ENCODE peak calls at places on chromosomes 5 and 9, in ten cellular contexts. Q is coronary artery, T is HCT116, V is endodermal cell, K is colonic mucosa, O is stomach, W is adrenal gland, C is AG09309, E is astrocyte of the spinal cord, D is pancreas. L is an unnamed sample.

GRCh38 chr5:41213340-41213739 is at the start of gene C6:
- DNase-seq in W (no peak), V (no peak), Q (no peak), K (no peak), T (no peak), C (no peak), E (no peak), O (no peak), D (no peak), L (no peak)

GRCh38 chr9:87195306-87195705 is 248.0 kb upstream of the GAS1 start:
- DNase-seq in T (no peak), C (no peak), Q (no peak), V (no peak), O (no peak), E (no peak), W (no peak), D (no peak), K (no peak), L (no peak)

GRCh38 chr5:31113101-31113500 is 80.4 kb upstream of the CDH6 start:
- DNase-seq in D (no peak), V (no peak), O (no peak), W (no peak), T (no peak), K (no peak), Q (no peak), E (peak), C (no peak), L (peak)

GRCh38 chr9:70012569-70012968 is 31.1 kb upstream of the MAMDC2 start:
- DNase-seq in K (no peak), C (no peak), V (peak), Q (no peak), E (no peak), T (no peak), D (no peak), O (no peak), W (no peak), L (no peak)

GRCh38 chr5:103475629-103476240 is 86.9 kb downstream of the NUDT12 start:
- DNase-seq in W (no peak), T (peak), K (no peak), D (no peak), Q (no peak), E (peak), C (no peak), V (no peak), O (no peak), L (peak)

GRCh38 chr9:136769710-136770191 is 5.4 kb upstream of the LCN15 start:
- DNase-seq in O (no peak), T (no peak), E (no peak), V (peak), D (no peak), Q (no peak), W (peak), C (no peak), K (peak), L (no peak)

GRCh38 chr5:164472150-164472549 is 966.7 kb downstream of the MAT2B start:
- DNase-seq in E (no peak), C (no peak), O (no peak), W (no peak), K (no peak), T (no peak), Q (no peak), V (no peak), D (no peak), L (no peak)

GRCh38 chr9:98568234-98568922 is 140.4 kb downstream of the GABBR2 start:
- DNase-seq in C (no peak), V (no peak), K (no peak), T (no peak), W (no peak), O (no peak), Q (no peak), E (no peak), D (no peak), L (no peak)

GRCh38 chr9:17807670-17808282 is 228.9 kb downstream of the SH3GL2 start:
- DNase-seq in K (peak), C (no peak), Q (no peak), D (no peak), V (no peak), O (peak), E (no peak), T (no peak), W (no peak), L (no peak)

GRCh38 chr5:89396262-89396975 is 513.4 kb upstream of the MEF2C start:
- DNase-seq in C (peak), Q (no peak), W (peak), V (no peak), E (no peak), K (no peak), O (no peak), T (no peak), D (no peak), L (peak)

GRCh38 chr5:158810615-158811014 is 289.1 kb downstream of the EBF1 start:
- DNase-seq in K (no peak), O (no peak), E (no peak), T (no peak), V (no peak), C (no peak), Q (no peak), D (no peak), W (no peak), L (no peak)

GRCh38 chr9:87673446-87674109 is 52.3 kb upstream of the CTSL start:
- DNase-seq in K (no peak), O (peak), E (no peak), C (no peak), T (no peak), D (no peak), V (no peak), W (no peak), Q (peak), L (no peak)

GRCh38 chr5:172486451-172486850 is 32.1 kb upstream of the SH3PXD2B start:
- DNase-seq in C (no peak), W (no peak), O (no peak), K (no peak), T (no peak), Q (no peak), E (no peak), D (no peak), V (no peak), L (no peak)

GRCh38 chr9:123191660-123192059 is 76.7 kb downstream of the STRBP start:
- DNase-seq in Q (no peak), T (no peak), E (no peak), O (no peak), K (no peak), W (no peak), C (no peak), D (no peak), V (no peak), L (no peak)

GRCh38 chr5:95901676-95902646 is 59.7 kb downstream of the ELL2 start:
- DNase-seq in Q (no peak), V (no peak), W (no peak), C (no peak), D (no peak), K (no peak), E (peak), T (peak), O (no peak), L (peak)

GRCh38 chr5:133607451-133607850 is 4.9 kb downstream of the FSTL4 start:
- DNase-seq in C (no peak), Q (no peak), D (no peak), K (no peak), V (no peak), O (no peak), W (no peak), E (no peak), T (no peak), L (no peak)

GRCh38 chr5:90802695-90803317 is 244.2 kb downstream of the ADGRV1 start:
- DNase-seq in D (no peak), C (no peak), O (peak), V (peak), Q (no peak), W (peak), T (peak), E (peak), K (peak), L (peak)

GRCh38 chr9:136107155-136107952 is 11.3 kb downstream of the TMEM250 start:
- DNase-seq in V (no peak), D (no peak), Q (no peak), T (no peak), K (peak), O (peak), W (no peak), C (no peak), E (no peak), L (no peak)

GRCh38 chr5:126816649-126817048 is 39.7 kb downstream of the LMNB1 start:
- DNase-seq in V (no peak), O (no peak), E (no peak), C (no peak), W (no peak), D (no peak), K (no peak), Q (no peak), T (no peak), L (no peak)

GRCh38 chr5:158979749-158980521 is 119.8 kb downstream of the EBF1 start:
- DNase-seq in Q (no peak), T (no peak), D (peak), E (peak), O (peak), W (peak), V (peak), K (no peak), C (no peak), L (peak)

GRCh38 chr5:102718819-102719218 is 36.3 kb upstream of the PAM start:
- DNase-seq in E (no peak), Q (no peak), C (peak), K (no peak), O (no peak), W (no peak), T (no peak), D (no peak), V (no peak), L (no peak)

GRCh38 chr5:6832994-6833393 is 119.8 kb downstream of the TENT4A start:
- DNase-seq in Q (peak), D (no peak), T (no peak), E (no peak), K (no peak), V (no peak), W (no peak), O (no peak), C (no peak), L (peak)

GRCh38 chr5:87541033-87541432 is 128.3 kb upstream of the CCNH start:
- DNase-seq in C (peak), E (peak), K (peak), W (peak), T (peak), Q (no peak), V (peak), O (no peak), D (peak), L (no peak)

GRCh38 chr9:77386187-77386586 is 208.9 kb downstream of the VPS13A start:
- DNase-seq in Q (no peak), O (no peak), C (peak), E (peak), D (no peak), V (no peak), K (no peak), T (no peak), W (no peak), L (peak)

GRCh38 chr9:7360513-7360912 is 439.1 kb downstream of the DMAC1 start:
- DNase-seq in D (no peak), Q (no peak), K (no peak), T (no peak), V (peak), C (no peak), O (no peak), W (no peak), E (no peak), L (no peak)

GRCh38 chr9:12854218-12854617 is 79.4 kb downstream of the LURAP1L start:
- DNase-seq in O (no peak), Q (no peak), W (no peak), V (no peak), E (no peak), K (no peak), T (no peak), D (no peak), C (no peak), L (no peak)

GRCh38 chr5:155353231-155353630 is 339.7 kb downstream of the KIF4B start:
- DNase-seq in W (no peak), C (no peak), O (no peak), Q (no peak), E (no peak), V (no peak), D (no peak), T (no peak), K (no peak), L (no peak)

GRCh38 chr5:53792338-53792737 is 231.9 kb downstream of the NDUFS4 start:
- DNase-seq in Q (no peak), O (no peak), W (no peak), D (no peak), C (no peak), T (no peak), K (no peak), E (no peak), V (no peak), L (no peak)

GRCh38 chr5:95934207-95934804 is 27.3 kb downstream of the ELL2 start:
- DNase-seq in K (no peak), T (no peak), V (no peak), D (no peak), C (no peak), W (no peak), E (no peak), O (no peak), Q (no peak), L (no peak)

DNA sequence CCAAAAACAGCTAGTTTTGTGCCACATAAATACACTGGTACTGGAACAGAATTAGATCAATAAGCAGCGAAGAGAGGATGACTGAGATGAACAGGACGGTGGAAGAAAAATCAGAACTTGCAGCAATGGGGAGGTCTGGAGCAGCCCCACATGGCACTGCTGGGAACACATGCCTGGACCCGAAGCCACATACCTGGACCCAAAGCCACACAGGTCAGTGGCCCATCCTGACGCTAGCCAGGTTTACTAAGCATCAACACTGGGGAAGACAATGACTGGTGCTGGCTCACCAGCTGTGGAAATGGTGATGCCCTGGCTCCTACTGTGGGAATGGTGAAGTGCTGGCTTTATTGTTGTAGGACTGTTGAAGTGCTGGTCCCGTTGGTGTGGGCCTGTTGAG is 139.7 kb upstream of the IRX4 start:
- DNase-seq in K (no peak), T (no peak), W (no peak), O (no peak), V (peak), D (no peak), C (no peak), Q (no peak), E (no peak), L (no peak)
- H3K4me3 ChIP-seq in K (no peak), T (no peak), W (no peak), O (no peak), V (no peak), D (no peak), C (no peak), Q (no peak), E (no peak), L (no peak)

GRCh38 chr5:2756211-2756746 is 4.8 kb upstream of the IRX2 start:
- DNase-seq in V (peak), O (peak), C (no peak), Q (peak), D (no peak), E (peak), K (no peak), W (no peak), T (no peak), L (peak)

GRCh38 chr5:2755371-2755715 is 3.9 kb upstream of the IRX2 start:
- DNase-seq in W (no peak), K (no peak), T (no peak), C (no peak), V (peak), Q (no peak), E (peak), O (no peak), D (no peak), L (no peak)

GRCh38 chr5:2757563-2758311 is 6.3 kb upstream of the IRX2 start:
- DNase-seq in C (no peak), K (no peak), D (no peak), T (no peak), V (peak), Q (peak), W (no peak), E (no peak), O (no peak), L (peak)

GRCh38 chr5:2755811-2756210 is 4.3 kb upstream of the IRX2 start:
- DNase-seq in O (no peak), V (no peak), T (no peak), D (no peak), K (no peak), C (no peak), Q (peak), E (no peak), W (no peak), L (peak)

GRCh38 chr5:2756764-2757163 is 5.3 kb upstream of the IRX2 start:
- DNase-seq in V (no peak), C (no peak), E (no peak), K (no peak), D (no peak), Q (peak), T (no peak), O (no peak), W (no peak), L (peak)
- H3K4me3 ChIP-seq in V (peak), C (peak), E (peak), K (no peak), D (peak), Q (peak), T (no peak), O (peak), W (peak), L (peak)

DNA sequence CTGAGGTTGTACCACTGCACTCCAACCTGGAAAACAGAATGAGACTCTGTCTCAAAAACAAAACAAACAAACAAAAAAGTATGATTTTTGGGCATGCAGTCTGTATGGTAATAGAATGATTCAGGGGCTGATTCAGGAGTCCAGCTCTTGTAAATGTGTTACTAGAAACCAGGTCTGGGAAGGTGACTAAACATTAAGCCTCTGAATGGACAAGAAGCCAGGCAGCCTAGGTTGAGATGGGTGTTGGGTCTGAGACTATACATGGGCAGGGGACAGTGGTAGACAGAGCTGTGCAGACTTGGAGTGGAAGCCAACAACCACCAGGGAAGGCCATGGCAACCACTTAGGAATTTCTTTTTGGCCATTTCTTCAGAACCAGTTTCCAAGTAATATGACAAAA is 64.9 kb upstream of the TLE1 start:
- DNase-seq in E (no peak), D (no peak), O (no peak), K (no peak), V (no peak), C (no peak), T (no peak), W (no peak), Q (no peak), L (peak)
- H3K4me3 ChIP-seq in E (no peak), D (no peak), O (no peak), K (no peak), V (no peak), C (no peak), T (no peak), W (no peak), Q (no peak), L (no peak)

GRCh38 chr9:3848445-3849114 is 322.8 kb upstream of the RFX3 start:
- DNase-seq in O (no peak), C (no peak), V (peak), T (no peak), K (no peak), D (no peak), E (peak), W (no peak), Q (no peak), L (peak)
- H3K4me3 ChIP-seq in O (no peak), C (no peak), V (no peak), T (no peak), K (no peak), D (no peak), E (no peak), W (no peak), Q (no peak), L (no peak)

GRCh38 chr9:94588681-94589080 is 4.9 kb downstream of the FBP2 start:
- DNase-seq in W (no peak), K (no peak), E (no peak), C (no peak), V (no peak), D (no peak), O (no peak), Q (peak), T (no peak), L (no peak)

GRCh38 chr9:94586316-94586715 is 7.3 kb downstream of the FBP2 start:
- DNase-seq in D (no peak), E (no peak), V (no peak), C (no peak), O (no peak), W (no peak), T (no peak), Q (no peak), K (no peak), L (no peak)

GRCh38 chr9:94584555-94584954 is 9.1 kb downstream of the FBP2 start:
- DNase-seq in O (no peak), V (no peak), T (no peak), E (no peak), D (no peak), Q (no peak), K (no peak), W (no peak), C (no peak), L (no peak)

GRCh38 chr9:94591876-94592275 is 1.7 kb downstream of the FBP2 start:
- DNase-seq in C (no peak), K (no peak), V (no peak), T (no peak), W (no peak), D (no peak), O (no peak), Q (peak), E (no peak), L (no peak)

GRCh38 chr9:94586814-94587213 is 6.8 kb downstream of the FBP2 start:
- DNase-seq in K (no peak), D (no peak), Q (peak), V (no peak), W (no peak), T (no peak), O (no peak), E (peak), C (peak), L (peak)
- H3K4me3 ChIP-seq in K (no peak), D (no peak), Q (peak), V (no peak), W (no peak), T (no peak), O (no peak), E (no peak), C (peak), L (no peak)